ENCODE peak calls at places on chromosomes 13 and 19, in five cellular contexts. I is activated CD4-positive, CD25-positive, alpha-beta regulatory T cell treated with anti-CD3 and anti-CD28 coated beads, Interleukin-2, amount 50 U/mL, for 16 hours; U is CD4-positive, alpha-beta memory T cell; E is AG09319; N is activated CD4-positive, alpha-beta T cell treated with anti-CD3 and anti-CD28 coated beads for 4 hours. Z is an unnamed sample.

GRCh38 chr19:4870025-4870700 is 2.7 kb upstream of the PLIN3 start:
- DNase-seq in I (no peak), U (no peak), E (peak; percentile 79), N (no peak), Z (no peak)

GRCh38 chr19:46192990-46193650 is 36.4 kb upstream of the IGFL1 start:
- DNase-seq in I (no peak), U (no peak), E (no peak), N (no peak), Z (no peak)

GRCh38 chr19:45782820-45783785 is 813 bp upstream of the DMPK start:
- DNase-seq in I (no peak), U (no peak), E (no peak), N (no peak), Z (no peak)

GRCh38 chr19:17812099-17812498 is 9.2 kb downstream of the INSL3 start:
- DNase-seq in I (no peak), U (no peak), E (no peak), N (no peak), Z (no peak)

GRCh38 chr13:27980280-27980998 is 8.1 kb downstream of the URAD start:
- DNase-seq in I (no peak), U (no peak), E (no peak), N (no peak), Z (no peak)

GRCh38 chr13:99545979-99546378 is 44.7 kb downstream of the TM9SF2 start:
- DNase-seq in I (no peak), U (no peak), E (no peak), N (no peak), Z (no peak)

GRCh38 chr19:6610934-6611370 is 20.0 kb upstream of the CD70 start:
- DNase-seq in I (no peak), U (no peak), E (peak; percentile 90), N (no peak), Z (no peak)

GRCh38 chr13:83780201-83780600 is 102.1 kb downstream of the SLITRK1 start:
- DNase-seq in I (no peak), U (no peak), E (no peak), N (no peak), Z (no peak)

GRCh38 chr13:46905249-46905648 is 8.4 kb upstream of the HTR2A start:
- DNase-seq in I (no peak), U (no peak), E (no peak), N (no peak), Z (no peak)

GRCh38 chr13:74770361-74770760 is 636.2 kb upstream of the KLF12 start:
- DNase-seq in I (no peak), U (no peak), E (peak; percentile 61), N (no peak), Z (no peak)

GRCh38 chr13:38703255-38703654 is 16.4 kb downstream of the FREM2 start:
- DNase-seq in I (no peak), U (no peak), E (no peak), N (no peak), Z (no peak)

GRCh38 chr13:114078501-114079451 is 53.6 kb downstream of the RASA3 start:
- DNase-seq in I (no peak), U (no peak), E (peak; percentile 28), N (no peak), Z (no peak)